ENCODE peak calls at places on chromosomes 7 and 10, in eight cellular contexts. X, K, I, E, L, S, R and O are unnamed samples.

GRCh38 chr10:811379-811778 is 120.1 kb downstream of the LARP4B start:
- DNase-seq in R (no peak), S (no peak), E (no peak), I (no peak), K (no peak), X (no peak), L (no peak), O (no peak)

GRCh38 chr7:23598321-23598720 is 1.1 kb downstream of the CCDC126 start:
- DNase-seq in S (no peak), R (no peak), I (peak; percentile 56), E (no peak), X (no peak), K (no peak), L (no peak), O (no peak)

GRCh38 chr7:23594879-23595604 is 2.1 kb upstream of the CCDC126 start:
- DNase-seq in S (no peak), K (no peak), E (no peak), I (no peak), R (no peak), X (no peak), L (peak; percentile 85), O (peak; percentile 84)

GRCh38 chr7:7100432-7100849 is 81.9 kb upstream of the C1GALT1 start:
- DNase-seq in E (no peak), R (no peak), I (peak; percentile 92), K (no peak), S (no peak), X (no peak), L (no peak), O (no peak)

GRCh38 chr7:152925412-152926147 is 166.0 kb downstream of the ACTR3B start:
- DNase-seq in S (no peak), X (peak; percentile 66), E (no peak), K (no peak), L (peak; percentile 19), I (peak; percentile 86), R (no peak), O (no peak)

GRCh38 chr10:133050376-133050775 is 37.3 kb upstream of the ADGRA1 start:
- DNase-seq in K (no peak), R (no peak), X (no peak), I (no peak), L (no peak), S (no peak), E (no peak), O (no peak)

GRCh38 chr10:71213127-71213616 is 802 bp downstream of the UNC5B start:
- DNase-seq in I (peak; percentile 85), R (peak; percentile 62), K (peak; percentile 52), X (peak; percentile 39), S (peak; percentile 78), E (peak; percentile 80), L (peak; percentile 51), O (peak; percentile 43)

GRCh38 chr7:151992375-151992774 is 33.1 kb upstream of the GALNT11 start:
- DNase-seq in L (peak; percentile 54), S (peak; percentile 21), X (peak; percentile 61), I (peak; percentile 91), R (peak; percentile 70), K (peak; percentile 48), E (peak; percentile 68), O (peak; percentile 29)

GRCh38 chr7:132857031-132857430 is 224.9 kb downstream of the CHCHD3 start:
- DNase-seq in K (no peak), E (no peak), R (no peak), L (no peak), I (no peak), S (no peak), X (no peak), O (no peak)

GRCh38 chr7:148914208-148914777 is 30.2 kb upstream of the EZH2 start:
- DNase-seq in I (no peak), X (no peak), E (no peak), S (peak; percentile 46), K (no peak), R (no peak), L (peak; percentile 32), O (peak; percentile 38)

GRCh38 chr7:16889851-16890443 is 8.2 kb upstream of the AGR3 start:
- DNase-seq in K (no peak), I (no peak), E (no peak), L (no peak), X (no peak), S (no peak), R (no peak), O (no peak)

GRCh38 chr7:130667593-130668257 is 823 bp downstream of the COPG2 start:
- DNase-seq in S (no peak), K (no peak), X (no peak), L (peak; percentile 17), R (no peak), E (no peak), I (no peak), O (no peak)

GRCh38 chr10:113665806-113666354 is 2.0 kb upstream of the NRAP start:
- DNase-seq in X (no peak), L (no peak), E (no peak), K (no peak), S (peak; percentile 88), I (peak; percentile 57), R (peak; percentile 34), O (no peak)

GRCh38 chr10:71580415-71580814 is 139.2 kb downstream of the C10orf105 start:
- DNase-seq in L (no peak), S (no peak), K (no peak), X (no peak), R (no peak), I (no peak), E (no peak), O (no peak)

GRCh38 chr7:27108390-27109127 is 6.1 kb upstream of the HOXA2 start:
- DNase-seq in I (peak; percentile 87), R (no peak), E (no peak), X (peak; percentile 50), L (no peak), S (peak; percentile 69), K (no peak), O (no peak)
- TF ChIP-seq CTCF in I (no peak), R (no peak), E (no peak), X (no peak), L (no peak), S (no peak), K (no peak), O (no peak)

DNA sequence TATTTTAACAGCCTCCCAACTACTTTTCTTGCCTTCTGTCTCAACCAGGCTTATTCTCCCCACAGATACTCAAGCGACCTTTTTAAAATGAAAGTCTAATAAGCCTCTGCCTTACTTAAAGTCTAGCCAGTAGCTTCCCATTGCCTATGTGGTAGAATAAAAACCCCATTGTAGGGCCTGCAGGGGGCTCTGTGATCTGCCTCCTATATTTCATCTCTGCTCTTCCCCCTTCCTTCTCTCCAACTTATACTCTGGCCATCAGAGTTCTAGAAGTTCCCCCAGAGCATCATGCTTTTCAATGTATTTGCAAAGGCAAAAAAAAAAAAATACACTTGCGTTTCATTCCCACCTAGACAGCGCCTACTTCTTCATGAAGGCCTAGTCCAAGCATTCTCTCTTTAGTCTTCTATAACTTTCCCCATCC is 167.7 kb upstream of the ADO start:
- DNase-seq in E (no peak), S (no peak), K (no peak), I (no peak), X (no peak), L (no peak), R (no peak), O (no peak)
- TF ChIP-seq CTCF in E (no peak), S (no peak), K (no peak), I (peak; percentile 60), X (no peak), L (peak; percentile 33), R (no peak), O (no peak)

DNA sequence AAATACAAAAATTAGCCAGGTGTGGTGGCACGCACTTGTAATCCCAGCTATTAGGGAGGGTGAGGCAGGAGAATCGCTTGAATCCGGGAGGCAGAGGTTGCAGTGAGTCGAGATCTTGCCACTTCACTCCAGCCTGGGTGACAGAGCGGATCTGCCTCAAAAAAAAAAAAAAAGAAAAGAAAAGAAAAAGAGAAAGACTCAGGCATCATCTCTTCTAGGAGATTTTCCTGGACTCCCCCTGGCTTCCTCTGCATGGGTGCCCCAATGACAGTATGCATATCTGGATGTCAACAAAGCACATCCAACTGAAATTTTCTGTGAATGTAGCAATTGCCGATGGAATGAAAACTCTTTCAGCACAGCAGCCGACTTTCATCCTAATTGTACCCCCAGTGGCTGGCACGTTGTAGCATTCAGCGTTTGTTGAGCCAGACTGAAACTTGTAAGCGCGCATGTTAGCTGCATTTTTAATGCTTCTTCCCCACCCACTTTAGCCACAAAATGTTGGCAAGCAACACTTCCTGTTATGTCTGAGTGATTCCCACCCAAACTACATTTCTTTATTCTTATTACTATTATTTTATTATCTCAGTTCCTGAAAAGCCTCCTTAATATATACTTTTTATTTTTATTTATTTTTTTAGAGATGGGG is 70.2 kb downstream of the PRTFDC1 start:
- DNase-seq in I (no peak), E (peak; percentile 37), L (no peak), S (peak; percentile 63), K (no peak), X (no peak), R (peak; percentile 44), O (no peak)
- TF ChIP-seq CTCF in I (no peak), E (no peak), L (no peak), S (no peak), K (no peak), X (no peak), R (no peak), O (no peak)

GRCh38 chr7:69699949-69700715 is 101.9 kb downstream of the AUTS2 start:
- DNase-seq in S (no peak), R (no peak), I (no peak), X (peak; percentile 40), L (no peak), E (no peak), K (no peak), O (no peak)

GRCh38 chr7:69696686-69697685 is 98.7 kb downstream of the AUTS2 start:
- DNase-seq in L (peak; percentile 37), K (no peak), R (no peak), E (no peak), S (no peak), X (no peak), I (no peak), O (no peak)

GRCh38 chr7:69695998-69696657 is 97.9 kb downstream of the AUTS2 start:
- DNase-seq in E (no peak), R (no peak), I (no peak), X (no peak), K (no peak), L (peak; percentile 54), S (no peak), O (peak; percentile 54)

GRCh38 chr7:69701241-69701741 is 103.0 kb downstream of the AUTS2 start:
- DNase-seq in K (no peak), S (no peak), X (no peak), I (no peak), L (no peak), E (no peak), R (no peak), O (no peak)

DNA sequence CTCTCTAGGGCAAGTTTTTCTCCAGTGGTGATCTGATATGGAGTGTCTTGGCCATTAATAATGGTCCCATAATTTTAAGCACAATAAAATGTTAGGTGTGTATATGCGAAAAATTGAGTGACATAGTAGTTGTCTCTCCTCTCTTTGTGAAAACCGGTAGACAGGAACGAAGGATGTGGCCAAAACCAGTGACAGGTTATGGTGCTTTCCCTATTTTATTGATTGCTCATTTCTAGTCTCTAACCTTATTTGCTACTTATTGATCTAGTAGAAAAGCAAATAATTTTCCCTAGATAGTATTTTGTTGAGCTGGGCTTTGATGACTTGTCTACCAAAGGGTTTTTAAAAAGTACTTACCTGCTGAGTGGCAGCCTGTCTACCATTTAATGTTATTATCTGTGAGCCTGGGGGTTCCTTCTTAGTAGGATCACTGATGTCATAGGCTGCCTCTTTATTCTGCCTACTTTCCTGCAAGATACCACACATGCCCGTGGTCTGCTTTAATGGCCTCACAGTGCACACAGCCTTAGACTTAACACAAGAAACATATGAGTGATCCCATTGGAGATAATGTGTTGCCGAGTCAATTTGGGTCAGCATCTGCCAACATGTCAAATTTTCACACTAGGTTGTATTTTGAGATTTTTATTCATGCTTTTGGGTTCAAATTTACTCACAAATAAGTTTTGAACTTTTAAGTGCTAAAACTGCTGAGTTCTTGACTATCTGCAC is 100.0 kb downstream of the AUTS2 start:
- DNase-seq in X (no peak), L (no peak), R (no peak), I (no peak), E (no peak), K (no peak), S (no peak), O (no peak)
- TF ChIP-seq CTCF in X (no peak), L (no peak), R (no peak), I (no peak), E (no peak), K (no peak), S (no peak), O (no peak)